ENCODE peak calls at places on chromosomes 1 and 21, in five cellular contexts. A, D, M, H and B are unnamed samples.

GRCh38 chr1:202365092-202365815 is 16.8 kb downstream of the PPP1R12B start:
- DNase-seq in M (no peak), A (no peak), H (no peak), D (no peak), B (no peak)

GRCh38 chr1:32060914-32061313 is 11.8 kb upstream of the TMEM39B start:
- DNase-seq in A (no peak), D (no peak), H (no peak), M (no peak), B (no peak)

GRCh38 chr1:39407496-39407888 is 83.9 kb upstream of the BMP8A start:
- DNase-seq in H (no peak), M (no peak), A (no peak), D (no peak), B (no peak)

GRCh38 chr21:37435120-37435519 is 68.5 kb downstream of the DYRK1A start:
- DNase-seq in M (no peak), H (peak), D (peak), A (peak), B (peak)

GRCh38 chr1:43586136-43586726 is 55.5 kb downstream of the PTPRF start:
- DNase-seq in M (no peak), A (no peak), D (no peak), H (no peak), B (no peak)

GRCh38 chr1:48552420-48552819 is 80.4 kb upstream of the SPATA6 start:
- DNase-seq in H (no peak), D (peak), A (peak), M (no peak), B (no peak)

GRCh38 chr1:228275435-228276342 is 67.8 kb downstream of the OBSCN start:
- DNase-seq in H (peak), A (peak), D (peak), M (peak), B (peak)

GRCh38 chr1:162224267-162224666 is 152.4 kb downstream of the SPATA46 start:
- DNase-seq in M (no peak), D (no peak), H (no peak), A (no peak), B (peak)

GRCh38 chr1:160827418-160827817 is 31.4 kb downstream of the LY9 start:
- DNase-seq in A (no peak), M (no peak), H (no peak), D (no peak), B (no peak)

GRCh38 chr1:33350611-33351280 is 29.8 kb upstream of the A3GALT2 start:
- DNase-seq in M (no peak), A (peak), D (no peak), H (no peak), B (peak)

DNA sequence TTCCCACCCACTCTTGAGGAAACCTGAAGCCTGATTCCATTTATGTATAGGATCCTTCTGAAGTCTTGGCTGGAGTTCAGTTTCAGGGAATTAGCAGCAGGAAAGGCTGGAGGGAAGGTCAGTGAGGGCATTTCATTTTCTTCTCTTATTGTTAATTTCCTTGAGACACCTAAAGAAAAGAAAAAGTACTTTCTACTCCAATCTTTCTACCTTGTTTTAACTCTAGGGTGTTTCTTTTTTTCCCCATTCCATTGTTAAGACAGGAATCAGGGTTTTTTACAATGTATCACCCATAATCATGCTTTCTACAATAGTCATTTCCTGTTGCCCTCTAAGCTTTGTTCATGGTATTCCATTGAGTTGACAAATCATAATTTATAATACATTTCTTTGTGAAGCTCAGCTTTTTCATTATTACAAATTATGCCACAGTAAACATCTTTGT is 27.4 kb downstream of the SNRPE start:
- DNase-seq in M (no peak), A (no peak), H (no peak), D (peak), B (peak)
- TF ChIP-seq JUND in M (no peak), A (no peak), H (peak), D (peak), B (no peak)

DNA sequence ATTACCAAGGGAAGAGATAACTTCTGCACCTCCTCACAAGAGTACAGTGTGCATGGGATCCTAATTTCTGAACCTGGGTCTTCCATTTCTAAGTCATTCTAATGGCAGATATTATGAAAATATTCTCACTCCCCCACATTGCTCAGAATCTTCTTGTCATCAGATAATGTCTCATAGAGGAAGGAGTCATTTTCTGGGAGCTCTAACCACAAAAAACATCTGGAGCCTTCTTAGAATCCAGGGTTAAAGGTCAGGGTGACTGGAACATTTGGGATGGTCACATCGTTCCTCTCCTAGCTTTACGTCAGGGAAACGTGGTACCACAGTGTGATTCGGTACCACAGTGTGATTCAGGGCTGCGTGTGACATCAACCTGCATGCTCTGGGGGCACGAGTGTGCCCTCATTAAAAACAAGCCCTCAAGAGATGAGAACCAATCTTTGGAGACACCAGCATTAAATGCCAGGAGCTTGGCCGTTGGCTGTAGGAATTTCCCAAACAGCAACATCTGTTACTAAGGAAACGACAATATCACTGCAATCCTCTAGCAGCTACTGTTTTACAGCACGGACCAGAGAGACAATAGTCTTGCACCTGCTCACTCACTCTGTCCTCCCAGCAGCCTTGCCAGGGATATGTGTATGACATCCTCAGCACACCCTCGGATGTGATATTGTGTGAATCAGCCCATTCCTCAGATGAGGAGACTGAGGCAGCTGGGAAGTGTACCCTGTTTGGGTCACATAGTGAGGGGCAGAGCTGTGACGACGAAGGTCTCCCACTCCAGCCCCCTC is 179.1 kb downstream of the PSMG1 start:
- DNase-seq in D (no peak), A (peak), H (no peak), M (no peak), B (no peak)
- TF ChIP-seq JUND in D (no peak), A (no peak), H (no peak), M (no peak), B (no peak)

GRCh38 chr1:241817956-241818612 is 29.9 kb upstream of the EXO1 start:
- DNase-seq in M (no peak), D (no peak), A (no peak), H (no peak), B (no peak)

GRCh38 chr1:241817331-241817792 is 30.6 kb upstream of the EXO1 start:
- DNase-seq in M (no peak), A (no peak), H (no peak), D (no peak), B (no peak)

GRCh38 chr1:241813768-241814270 is 34.2 kb upstream of the EXO1 start:
- DNase-seq in A (no peak), D (no peak), H (no peak), M (no peak), B (no peak)

GRCh38 chr1:241819340-241819866 is 28.6 kb upstream of the EXO1 start:
- DNase-seq in A (no peak), D (no peak), M (no peak), H (no peak), B (no peak)

DNA sequence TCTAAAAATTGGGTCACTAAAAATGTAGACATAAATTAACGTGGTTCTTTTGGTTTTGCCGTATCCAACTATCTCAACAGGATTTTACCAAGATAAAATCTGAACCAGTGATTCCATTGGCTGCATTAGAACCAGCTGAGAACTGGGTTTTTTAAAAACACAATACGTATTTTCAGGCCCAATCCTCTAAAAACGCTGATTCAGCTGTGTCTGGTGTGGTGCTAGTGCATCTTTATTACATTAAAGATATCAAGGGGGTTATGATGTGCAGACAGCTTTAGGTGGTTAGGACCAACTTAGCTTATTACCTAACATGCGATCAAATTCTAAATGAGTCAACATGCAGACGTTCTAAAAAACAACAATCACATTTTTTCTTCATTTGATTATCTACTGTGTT is 32.0 kb upstream of the EXO1 start:
- DNase-seq in D (no peak), H (no peak), A (no peak), M (no peak), B (no peak)
- TF ChIP-seq JUND in D (no peak), H (no peak), A (no peak), M (no peak), B (no peak)

GRCh38 chr1:87206044-87206443 is 122.6 kb upstream of the LMO4 start:
- DNase-seq in M (no peak), H (no peak), D (no peak), A (no peak), B (no peak)
- TF ChIP-seq JUND in M (no peak), H (no peak), D (no peak), A (no peak), B (no peak)